ENCODE peak calls at places on chromosome 14, in ten cellular contexts. V is endothelial cell of umbilical vein, H is K562, Y is GM06990, E is lower leg skin, R is neural crest cell, C is B cell, K is IMR-90, O is Panc1, F is fibroblast of lung. Z is an unnamed sample.

GRCh38 chr14:73246387-73247150 is 9.3 kb downstream of the PAPLN start:
- DNase-seq in V (no peak), H (no peak), Y (no peak), E (no peak), R (no peak), C (no peak), K (no peak), O (no peak), F (no peak), Z (no peak)

GRCh38 chr14:31965735-31966598 is 111.1 kb upstream of the ARHGAP5 start:
- DNase-seq in V (no peak), H (peak; percentile 52), Y (no peak), E (no peak), R (no peak), C (no peak), K (peak; percentile 4), O (no peak), F (peak; percentile 17), Z (no peak)

GRCh38 chr14:99129211-99129696 is 142.7 kb downstream of the BCL11B start:
- DNase-seq in V (no peak), H (no peak), Y (no peak), E (peak; percentile 72), R (no peak), C (no peak), K (no peak), O (no peak), F (no peak), Z (no peak)

GRCh38 chr14:69088523-69089445 is 64.1 kb downstream of the DCAF5 start:
- DNase-seq in V (no peak), H (no peak), Y (no peak), E (no peak), R (no peak), C (no peak), K (peak; percentile 70), O (no peak), F (no peak), Z (no peak)

GRCh38 chr14:24435998-24436354 is 6.2 kb downstream of the KHNYN start:
- DNase-seq in V (no peak), H (no peak), Y (no peak), E (no peak), R (no peak), C (no peak), K (no peak), O (no peak), F (no peak), Z (no peak)

GRCh38 chr14:23569443-23570151 is 2.0 kb upstream of the AP1G2 start:
- DNase-seq in V (no peak), H (peak; percentile 29), Y (no peak), E (peak; percentile 83), R (no peak), C (peak; percentile 6), K (no peak), O (no peak), F (no peak), Z (no peak)

GRCh38 chr14:60652674-60653387 is 3.6 kb upstream of the SIX1 start:
- DNase-seq in V (no peak), H (no peak), Y (no peak), E (no peak), R (no peak), C (peak; percentile 20), K (peak; percentile 23), O (no peak), F (no peak), Z (no peak)

GRCh38 chr14:102910442-102910841 is 12.0 kb upstream of the AMN start:
- DNase-seq in V (no peak), H (no peak), Y (no peak), E (no peak), R (no peak), C (no peak), K (no peak), O (no peak), F (no peak), Z (no peak)

GRCh38 chr14:105937253-105938054 is 411.1 kb downstream of the TMEM121 start:
- DNase-seq in V (no peak), H (no peak), Y (no peak), E (peak; percentile 68), R (no peak), C (no peak), K (no peak), O (no peak), F (no peak), Z (no peak)
- TF ChIP-seq CTCF in V (no peak), H (no peak), Y (peak; percentile 6), E (no peak), R (no peak), C (no peak), K (no peak), O (no peak), F (no peak), Z (no peak)

DNA sequence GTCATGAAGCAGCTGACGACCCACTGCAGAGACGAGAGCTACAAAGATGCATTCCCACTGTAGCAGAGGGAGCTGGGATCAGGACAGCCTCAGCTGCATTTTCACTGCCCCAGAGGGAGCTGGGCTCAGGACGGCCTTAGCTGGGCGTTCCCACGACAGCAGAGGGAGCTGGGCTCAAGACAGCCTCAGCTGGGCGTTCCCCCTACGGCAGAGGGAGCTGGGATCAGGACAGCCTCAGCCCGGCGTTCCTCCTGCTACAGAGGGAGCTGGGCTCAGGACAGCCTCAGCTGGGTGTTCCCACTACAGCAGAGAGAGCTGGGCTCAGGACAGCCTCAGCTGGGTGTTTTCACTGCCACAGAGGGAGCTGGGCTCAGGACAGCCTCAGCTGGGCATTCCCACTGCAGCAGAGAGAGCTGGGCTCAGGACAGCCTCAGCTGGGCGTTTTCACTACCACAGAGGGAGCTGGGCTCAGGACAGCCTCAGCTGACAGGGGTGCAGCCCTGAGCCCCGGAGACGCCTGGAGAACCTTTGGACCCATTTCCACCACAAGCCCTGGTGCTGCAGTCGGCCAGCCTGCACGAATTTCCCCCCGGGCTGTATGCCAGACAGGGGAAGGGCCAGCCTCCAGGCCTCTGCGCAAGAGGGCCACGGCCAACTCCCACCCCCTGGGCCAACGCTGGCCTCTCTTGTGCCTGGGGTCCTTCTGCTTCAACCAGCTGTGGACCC is 2.8 kb upstream of the C14orf180 start:
- DNase-seq in V (no peak), H (no peak), Y (no peak), E (no peak), R (no peak), C (no peak), K (no peak), O (no peak), F (no peak), Z (no peak)
- TF ChIP-seq CTCF in V (no peak), H (peak; percentile 25), Y (no peak), E (no peak), R (no peak), C (no peak), K (no peak), O (no peak), F (no peak), Z (no peak)

GRCh38 chr14:33475623-33476022 is 475.3 kb downstream of the EGLN3 start:
- DNase-seq in V (peak; percentile 88), H (no peak), Y (no peak), E (no peak), R (peak; percentile 63), C (peak; percentile 5), K (no peak), O (peak; percentile 2), F (peak; percentile 6), Z (no peak)
- TF ChIP-seq CTCF in V (peak; percentile 74), H (peak; percentile 33), Y (peak; percentile 41), E (no peak), R (peak; percentile 69), C (no peak), K (no peak), O (peak; percentile 16), F (peak; percentile 24), Z (no peak)

GRCh38 chr14:22472466-22472865 is 116.6 kb downstream of the DAD1 start:
- DNase-seq in V (no peak), H (no peak), Y (no peak), E (no peak), R (no peak), C (no peak), K (no peak), O (no peak), F (no peak), Z (no peak)
- TF ChIP-seq CTCF in V (no peak), H (no peak), Y (no peak), E (no peak), R (no peak), C (no peak), K (no peak), O (no peak), F (no peak), Z (no peak)

GRCh38 chr14:43019826-43020225 is 1413.2 kb downstream of the LRFN5 start:
- DNase-seq in V (no peak), H (no peak), Y (no peak), E (no peak), R (no peak), C (no peak), K (no peak), O (no peak), F (no peak), Z (no peak)

DNA sequence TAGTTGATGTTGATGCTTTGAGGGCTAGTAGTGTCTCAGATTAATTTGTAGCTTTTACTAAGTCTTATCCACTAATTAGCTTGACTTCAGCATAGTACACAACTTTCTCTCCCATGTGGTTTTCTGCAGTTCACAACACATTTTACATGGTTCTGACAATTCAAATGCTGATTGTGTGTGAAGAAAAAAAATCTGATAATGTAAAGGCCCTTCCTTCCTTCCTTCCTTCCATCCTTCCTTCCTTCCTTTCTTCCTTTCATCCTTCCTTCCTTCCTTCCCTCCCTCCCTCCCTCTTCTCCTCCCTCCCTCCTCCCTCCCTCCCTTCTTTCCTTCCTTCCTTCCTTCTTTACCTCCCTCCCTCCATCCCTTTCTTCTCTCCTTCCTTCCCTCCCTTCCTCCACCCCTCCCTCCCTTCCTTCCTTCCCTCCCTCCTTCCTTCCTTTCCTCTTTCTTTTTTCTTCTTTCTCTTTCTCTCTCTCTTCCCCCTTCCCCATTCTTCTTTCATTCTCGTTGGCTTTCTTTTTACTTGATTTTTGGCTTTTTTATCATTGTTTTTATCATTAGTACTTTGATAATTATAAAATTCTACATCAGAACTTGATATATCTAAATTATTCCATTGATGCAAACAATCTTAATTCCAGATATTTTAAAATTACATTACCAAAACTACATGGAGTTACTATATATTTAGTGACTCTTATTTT is 1415.6 kb downstream of the LRFN5 start:
- DNase-seq in V (no peak), H (no peak), Y (no peak), E (no peak), R (no peak), C (no peak), K (no peak), O (no peak), F (no peak), Z (no peak)
- TF ChIP-seq CTCF in V (no peak), H (no peak), Y (no peak), E (no peak), R (no peak), C (no peak), K (no peak), O (no peak), F (no peak), Z (no peak)

DNA sequence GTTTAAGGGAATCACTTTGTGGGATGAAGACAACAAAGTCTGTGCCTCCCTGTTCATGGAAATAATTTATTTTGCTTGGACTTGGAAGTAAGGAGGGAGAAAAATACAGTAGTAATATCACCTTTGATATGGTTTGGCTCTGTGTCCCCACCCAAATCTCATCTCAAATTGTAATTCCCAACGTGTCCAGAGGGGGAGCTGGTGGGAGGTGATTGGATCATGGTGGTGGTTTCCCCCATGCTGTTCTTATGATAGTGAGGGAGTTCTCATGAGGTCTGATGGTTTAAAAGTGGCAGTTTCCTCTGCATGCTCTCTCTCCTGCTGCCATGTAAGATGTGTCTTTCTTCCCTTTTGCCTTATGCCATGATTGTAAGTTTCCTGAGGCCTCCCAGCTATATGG is 460.7 kb downstream of the NOVA1 start:
- DNase-seq in V (no peak), H (no peak), Y (no peak), E (no peak), R (no peak), C (no peak), K (no peak), O (no peak), F (no peak), Z (no peak)
- TF ChIP-seq CTCF in V (peak; percentile 7), H (no peak), Y (no peak), E (no peak), R (peak; percentile 52), C (no peak), K (no peak), O (peak; percentile 13), F (peak; percentile 10), Z (no peak)